ENCODE peak calls at places on chromosomes 11 and 22, in seven cellular contexts. Z is body of pancreas, P is IMR-90, N is HepG2, D is neuronal stem cell, B is transverse colon, E is iPS DF 6.9. A is an unnamed sample. For H3K4me1, the result is how much of the 10 kb centered on the place peaks cover.

GRCh38 chr11:31870609-31871309 is 59.6 kb upstream of the PAX6 start:
- DNase-seq in Z (peak), P (peak), N (peak), D (peak), B (peak), E (peak), A (peak)

GRCh38 chr11:6321356-6321755 is 1.1 kb upstream of the CAVIN3 start:
- DNase-seq in Z (no peak), P (no peak), N (no peak), D (no peak), B (no peak), E (no peak), A (no peak)

GRCh38 chr11:8325905-8326304 is 62.2 kb upstream of the LMO1 start:
- DNase-seq in Z (no peak), P (no peak), N (no peak), D (no peak), B (no peak), E (no peak), A (no peak)

GRCh38 chr11:71459767-71460320 is 6.8 kb downstream of the NADSYN1 start:
- DNase-seq in Z (no peak), P (no peak), N (no peak), D (no peak), B (no peak), E (no peak), A (no peak)

GRCh38 chr22:23270212-23270733 is 90.0 kb downstream of the BCR start:
- DNase-seq in Z (no peak), P (peak), N (no peak), D (no peak), B (no peak), E (no peak), A (no peak)

GRCh38 chr22:23715811-23716355 is 25.1 kb downstream of the RGL4 start:
- DNase-seq in Z (no peak), P (no peak), N (no peak), D (no peak), B (no peak), E (no peak), A (no peak)

GRCh38 chr11:27427183-27427980 is 45.2 kb downstream of the LGR4 start:
- DNase-seq in Z (peak), P (peak), N (no peak), D (no peak), B (no peak), E (no peak), A (peak)

GRCh38 chr11:109247071-109247470 is 174.9 kb upstream of the C11orf87 start:
- DNase-seq in Z (no peak), P (peak), N (no peak), D (no peak), B (no peak), E (no peak), A (peak)

GRCh38 chr11:84019576-84020194 is 733.5 kb upstream of the CCDC90B start:
- DNase-seq in Z (no peak), P (peak), N (no peak), D (no peak), B (no peak), E (no peak), A (peak)

GRCh38 chr22:40009953-40010751 is 15.4 kb downstream of the FAM83F start:
- DNase-seq in Z (no peak), P (no peak), N (no peak), D (no peak), B (no peak), E (no peak), A (no peak)

GRCh38 chr22:40008726-40009125 is 14.0 kb downstream of the FAM83F start:
- DNase-seq in Z (no peak), P (peak), N (no peak), D (no peak), B (no peak), E (no peak), A (no peak)

GRCh38 chr22:40009231-40009769 is 14.5 kb downstream of the FAM83F start:
- DNase-seq in Z (no peak), P (peak), N (no peak), D (peak), B (peak), E (peak), A (no peak)

GRCh38 chr22:40006641-40007040 is 11.9 kb downstream of the FAM83F start:
- DNase-seq in Z (no peak), P (no peak), N (no peak), D (no peak), B (no peak), E (no peak), A (no peak)

DNA sequence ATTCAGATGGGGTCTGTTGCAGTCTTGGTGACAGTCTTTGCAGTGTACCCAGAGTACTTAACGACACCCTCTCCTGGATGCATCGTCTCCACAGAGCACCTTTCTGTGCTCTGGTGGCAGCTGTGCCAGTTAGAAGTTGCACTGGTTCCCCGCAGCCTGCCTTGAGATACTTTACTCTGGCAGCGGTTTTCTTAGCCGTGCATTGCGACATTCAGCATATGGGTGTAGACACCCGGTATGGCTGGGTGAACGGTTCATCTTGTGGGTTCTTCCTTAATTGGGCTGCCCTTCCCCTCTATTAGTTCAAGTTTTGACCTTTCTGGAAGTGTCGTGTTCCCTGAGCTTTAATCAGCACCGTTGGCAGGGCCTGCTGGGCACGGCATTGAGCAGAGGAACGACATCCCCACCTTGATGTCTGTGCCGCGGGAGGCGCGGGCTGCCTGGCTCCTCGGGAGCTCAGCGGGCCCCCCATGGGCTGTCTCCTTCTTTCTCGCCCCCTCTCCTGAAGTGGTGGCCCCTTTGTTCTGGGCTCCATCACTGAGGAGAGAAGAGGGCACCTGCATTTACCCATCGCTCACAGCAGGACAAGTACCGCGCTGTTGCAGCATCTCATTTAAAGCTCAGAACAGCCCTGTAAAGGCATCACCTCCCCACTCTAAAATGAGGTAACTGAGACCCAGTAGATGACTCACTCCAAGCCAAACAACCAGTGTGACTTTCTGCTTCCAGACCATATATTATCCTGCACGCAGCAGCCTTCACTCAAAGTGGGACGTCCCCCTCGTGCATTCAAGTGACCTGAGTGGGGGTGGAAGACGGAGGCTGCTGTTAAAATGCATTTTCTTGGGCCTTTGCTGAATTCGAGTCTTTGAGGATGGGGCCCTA is 13.3 kb downstream of the FAM83F start:
- DNase-seq in Z (no peak), P (no peak), N (no peak), D (no peak), B (no peak), E (no peak), A (no peak)
- H3K4me1 ChIP-seq in Z (under half), P (under half), N (under half), D (under half), B (under half), E (under half), A (under half)

GRCh38 chr11:16787035-16787744 is 48.7 kb downstream of the C11orf58 start:
- DNase-seq in Z (no peak), P (peak), N (no peak), D (no peak), B (no peak), E (no peak), A (no peak)
- H3K4me1 ChIP-seq in Z (under half), P (under half), N (half or more), D (under half), B (under half), E (under half), A (half or more)

GRCh38 chr22:37240240-37240940 is 3.7 kb downstream of the RAC2 start:
- DNase-seq in Z (no peak), P (no peak), N (no peak), D (no peak), B (peak), E (no peak), A (no peak)

GRCh38 chr22:37240941-37241320 is 3.1 kb downstream of the RAC2 start:
- DNase-seq in Z (no peak), P (no peak), N (no peak), D (no peak), B (no peak), E (no peak), A (no peak)

GRCh38 chr22:37237371-37238268 is 6.4 kb downstream of the RAC2 start:
- DNase-seq in Z (no peak), P (peak), N (no peak), D (no peak), B (peak), E (no peak), A (no peak)

GRCh38 chr22:37241351-37242142 is 2.5 kb downstream of the RAC2 start:
- DNase-seq in Z (no peak), P (no peak), N (no peak), D (no peak), B (peak), E (no peak), A (no peak)

GRCh38 chr22:37239336-37240239 is 4.5 kb downstream of the RAC2 start:
- DNase-seq in Z (no peak), P (no peak), N (no peak), D (no peak), B (peak), E (no peak), A (no peak)
- H3K4me1 ChIP-seq in Z (under half), P (under half), N (under half), D (under half), B (under half), E (under half), A (under half)

GRCh38 chr11:118341749-118342489 is 586 bp downstream of the CD3D start:
- DNase-seq in Z (no peak), P (no peak), N (peak), D (no peak), B (no peak), E (no peak), A (no peak)
- H3K4me1 ChIP-seq in Z (under half), P (under half), N (under half), D (under half), B (under half), E (under half), A (under half)

DNA sequence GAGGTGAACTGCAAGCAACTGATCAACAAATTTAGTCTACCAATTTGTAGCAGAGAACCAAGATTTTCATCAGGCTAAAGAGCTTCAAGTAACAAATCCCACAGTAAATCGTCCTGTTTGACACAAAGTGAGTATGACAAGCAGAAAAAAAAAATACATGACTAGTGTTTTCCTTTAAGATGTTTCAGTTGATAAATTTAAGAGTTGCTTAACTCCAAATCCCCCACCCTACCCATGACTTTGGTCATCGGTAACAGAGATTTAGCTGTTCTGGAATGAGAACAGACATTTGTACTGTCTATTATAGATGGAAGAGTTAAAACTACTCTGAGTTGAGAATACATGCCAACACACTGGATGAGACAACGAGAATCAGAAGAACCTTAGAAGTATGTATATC is 165.0 kb upstream of the MTMR2 start:
- DNase-seq in Z (no peak), P (no peak), N (no peak), D (no peak), B (no peak), E (no peak), A (peak)
- H3K4me1 ChIP-seq in Z (under half), P (under half), N (under half), D (under half), B (under half), E (under half), A (under half)

DNA sequence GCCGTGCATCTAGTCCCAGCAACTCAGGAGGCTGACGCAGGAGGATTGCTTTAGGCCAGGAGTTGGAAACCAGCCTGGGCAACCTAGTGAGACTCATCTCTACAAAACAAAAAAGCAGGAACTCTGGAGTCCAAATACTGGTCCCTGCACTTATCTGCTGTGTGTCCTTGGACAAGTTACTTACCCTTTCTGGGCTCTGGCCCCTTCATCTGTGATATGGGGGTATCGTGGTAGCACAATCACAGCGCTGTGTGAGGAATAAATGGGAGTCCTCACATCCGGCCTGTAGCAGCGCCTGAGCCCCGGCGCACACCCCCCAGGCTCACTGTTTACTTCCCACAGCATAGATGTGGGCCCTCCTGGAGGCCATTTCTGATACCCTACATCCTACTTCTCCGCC is 44.2 kb upstream of the MYH9 start:
- DNase-seq in Z (no peak), P (no peak), N (no peak), D (no peak), B (no peak), E (no peak), A (no peak)
- H3K4me1 ChIP-seq in Z (half or more), P (under half), N (half or more), D (under half), B (under half), E (under half), A (under half)

A was measured in adipocyte.